ENCODE peak calls at places on chromosomes 11 and 22, in nine cellular contexts. D is activated naive CD8-positive, alpha-beta T cell treated with anti-CD3 and anti-CD28 coated beads, Interleukin-2, amount 50 U/mL, for 24 hours; T is HTR-8/SVneo; E is germinal center; V is amniotic stem cell; I is GM23248; Q is NCI-H1417 treated with DMSO at 0.1 percent for 48 hours; C is cardiac muscle cell; A is SIG-M5. M is an unnamed sample.

GRCh38 chr11:97445561-97445960 is 1055.7 kb downstream of the JRKL start:
- DNase-seq in D (no peak), T (no peak), E (no peak), V (no peak), I (no peak), Q (no peak), C (peak), A (no peak), M (no peak)

GRCh38 chr22:40572976-40573375 is 63.5 kb downstream of the MRTFA start:
- DNase-seq in D (no peak), T (no peak), E (no peak), V (no peak), I (peak), Q (no peak), C (no peak), A (no peak), M (no peak)

GRCh38 chr11:84045146-84045545 is 759.0 kb upstream of the CCDC90B start:
- DNase-seq in D (no peak), T (no peak), E (no peak), V (no peak), I (no peak), Q (no peak), C (no peak), A (no peak), M (no peak)

GRCh38 chr11:16082532-16083055 is 273.8 kb downstream of the SOX6 start:
- DNase-seq in D (no peak), T (no peak), E (no peak), V (no peak), I (no peak), Q (no peak), C (no peak), A (no peak), M (no peak)

GRCh38 chr11:123080023-123080422 is 18.1 kb upstream of the HSPA8 start:
- DNase-seq in D (no peak), T (no peak), E (no peak), V (no peak), I (peak), Q (no peak), C (no peak), A (no peak), M (no peak)

GRCh38 chr11:121249039-121249663 is 43.4 kb upstream of the SC5D start:
- DNase-seq in D (no peak), T (peak), E (peak), V (peak), I (peak), Q (no peak), C (peak), A (no peak), M (peak)

GRCh38 chr11:88433546-88434230 is 96.2 kb upstream of the CTSC start:
- DNase-seq in D (no peak), T (no peak), E (no peak), V (no peak), I (no peak), Q (no peak), C (no peak), A (no peak), M (no peak)

GRCh38 chr11:64071849-64072248 is 36.1 kb downstream of the FLRT1 start:
- DNase-seq in D (no peak), T (no peak), E (no peak), V (no peak), I (no peak), Q (no peak), C (no peak), A (no peak), M (no peak)

GRCh38 chr11:126194121-126194543 is 17.3 kb downstream of the RPUSD4 start:
- DNase-seq in D (peak), T (peak), E (peak), V (peak), I (peak), Q (peak), C (peak), A (no peak), M (no peak)

GRCh38 chr22:25202290-25202921 is 2.7 kb downstream of the CRYBB3 start:
- DNase-seq in D (peak), T (peak), E (peak), V (peak), I (peak), Q (peak), C (peak), A (no peak), M (no peak)

GRCh38 chr11:34209809-34210208 is 104.4 kb downstream of the NAT10 start:
- DNase-seq in D (no peak), T (no peak), E (no peak), V (no peak), I (peak), Q (no peak), C (no peak), A (no peak), M (no peak)

GRCh38 chr11:12213920-12214319 is 103.5 kb downstream of the MICAL2 start:
- DNase-seq in D (no peak), T (peak), E (no peak), V (peak), I (peak), Q (no peak), C (no peak), A (no peak), M (no peak)

GRCh38 chr22:40310771-40311120 is 35.6 kb upstream of the ADSL start:
- DNase-seq in D (no peak), T (no peak), E (no peak), V (no peak), I (no peak), Q (no peak), C (no peak), A (no peak), M (no peak)

GRCh38 chr11:89625171-89625570 is 84.9 kb upstream of the TRIM77 start:
- DNase-seq in D (no peak), T (no peak), E (no peak), V (no peak), I (no peak), Q (peak), C (peak), A (no peak), M (no peak)

GRCh38 chr22:35205956-35206355 is 51.3 kb upstream of the HMGXB4 start:
- DNase-seq in D (no peak), T (no peak), E (no peak), V (no peak), I (peak), Q (no peak), C (peak), A (no peak), M (no peak)

GRCh38 chr11:78567209-78567608 is 7.5 kb downstream of the NARS2 start:
- DNase-seq in D (no peak), T (no peak), E (no peak), V (no peak), I (peak), Q (no peak), C (no peak), A (no peak), M (no peak)

GRCh38 chr11:36376888-36377758 is 81.0 kb downstream of the PRR5L start:
- DNase-seq in D (peak), T (peak), E (peak), V (no peak), I (peak), Q (no peak), C (peak), A (no peak), M (no peak)

GRCh38 chr11:91997178-91997577 is 227.4 kb upstream of the FAT3 start:
- DNase-seq in D (no peak), T (no peak), E (no peak), V (no peak), I (no peak), Q (no peak), C (no peak), A (no peak), M (no peak)

GRCh38 chr22:42977574-42977973 is 37.4 kb downstream of the PACSIN2 start:
- DNase-seq in D (no peak), T (no peak), E (no peak), V (no peak), I (no peak), Q (no peak), C (no peak), A (no peak), M (no peak)

GRCh38 chr11:69173326-69173725 is 17.6 kb downstream of the SMIM38 start:
- DNase-seq in D (no peak), T (no peak), E (no peak), V (no peak), I (no peak), Q (no peak), C (no peak), A (no peak), M (no peak)

GRCh38 chr11:76567261-76567660 is 103.3 kb downstream of the LRRC32 start:
- DNase-seq in D (no peak), T (no peak), E (no peak), V (no peak), I (no peak), Q (no peak), C (no peak), A (no peak), M (no peak)

GRCh38 chr22:46667245-46667623 is 47.0 kb downstream of the GRAMD4 start:
- DNase-seq in D (no peak), T (no peak), E (no peak), V (no peak), I (no peak), Q (no peak), C (no peak), A (no peak), M (no peak)

GRCh38 chr11:116793476-116794096 is 1.9 kb upstream of the APOA5 start:
- DNase-seq in D (no peak), T (no peak), E (no peak), V (no peak), I (no peak), Q (no peak), C (no peak), A (no peak), M (no peak)

GRCh38 chr11:13220148-13220547 is 57.4 kb upstream of the BMAL1 start:
- DNase-seq in D (no peak), T (no peak), E (no peak), V (no peak), I (no peak), Q (no peak), C (no peak), A (no peak), M (no peak)

GRCh38 chr11:70168405-70168754 is 34.7 kb upstream of the FADD start:
- DNase-seq in D (no peak), T (no peak), E (no peak), V (no peak), I (no peak), Q (no peak), C (no peak), A (no peak), M (no peak)

GRCh38 chr22:46432164-46433068 is 96.9 kb downstream of the TRMU start:
- DNase-seq in D (peak), T (no peak), E (peak), V (no peak), I (no peak), Q (no peak), C (no peak), A (no peak), M (no peak)

GRCh38 chr22:23816552-23816976 is 22.2 kb downstream of the DERL3 start:
- DNase-seq in D (no peak), T (no peak), E (no peak), V (no peak), I (no peak), Q (no peak), C (no peak), A (no peak), M (no peak)

GRCh38 chr11:64318694-64319420 is 936 bp downstream of the PRDX5 start:
- DNase-seq in D (no peak), T (no peak), E (no peak), V (no peak), I (no peak), Q (no peak), C (no peak), A (no peak), M (no peak)

GRCh38 chr22:33405194-33405593 is 347.0 kb upstream of the SYN3 start:
- DNase-seq in D (no peak), T (no peak), E (no peak), V (no peak), I (no peak), Q (no peak), C (no peak), A (no peak), M (no peak)